ENCODE peak calls at places on chromosomes 3 and 15, in ten cellular contexts. E is right lobe of liver; S is adrenal gland; Z is pancreas; L is aorta; H is CD8-positive, alpha-beta T cell; Q is uterus; U is upper lobe of right lung; G is cardiac muscle cell; M is adipocyte. T is an unnamed sample.
A peak's percentile ranks its signal among the peaks of the same experiment; 100 is the strongest.

GRCh38 chr15:92545996-92546395 is 109.6 kb downstream of the FAM174B start:
- DNase-seq in E (no peak), S (no peak), Z (no peak), L (no peak), H (no peak), Q (no peak), U (no peak), G (no peak), M (no peak), T (no peak)

GRCh38 chr15:45521596-45522167 is 873 bp downstream of the SLC30A4 start:
- DNase-seq in E (no peak), S (no peak), Z (peak; percentile 15), L (no peak), H (no peak), Q (no peak), U (no peak), G (peak; percentile 4), M (peak; percentile 25), T (no peak)

GRCh38 chr3:53243165-53243564 is 12.7 kb downstream of the TKT start:
- DNase-seq in E (no peak), S (peak; percentile 62), Z (no peak), L (no peak), H (no peak), Q (no peak), U (peak; percentile 73), G (peak; percentile 35), M (peak; percentile 69), T (peak; percentile 40)

GRCh38 chr3:79039192-79039591 is 728.6 kb downstream of the ROBO1 start:
- DNase-seq in E (no peak), S (no peak), Z (no peak), L (no peak), H (no peak), Q (no peak), U (no peak), G (no peak), M (peak; percentile 54), T (no peak)

GRCh38 chr15:37084602-37085001 is 15.7 kb downstream of the MEIS2 start:
- DNase-seq in E (no peak), S (no peak), Z (no peak), L (no peak), H (no peak), Q (no peak), U (no peak), G (no peak), M (no peak), T (no peak)

GRCh38 chr15:74812533-74812932 is at the start of gene LMAN1L:
- DNase-seq in E (peak; percentile 12), S (no peak), Z (no peak), L (no peak), H (no peak), Q (no peak), U (no peak), G (no peak), M (no peak), T (no peak)

GRCh38 chr15:86197770-86198169 is 118.1 kb downstream of the AGBL1 start:
- DNase-seq in E (no peak), S (peak; percentile 74), Z (no peak), L (no peak), H (no peak), Q (no peak), U (no peak), G (no peak), M (no peak), T (no peak)

GRCh38 chr3:138559134-138559533 is 34.9 kb downstream of the CEP70 start:
- DNase-seq in E (no peak), S (no peak), Z (no peak), L (no peak), H (no peak), Q (no peak), U (no peak), G (no peak), M (no peak), T (no peak)

GRCh38 chr15:35533130-35534110 is 12.5 kb downstream of the DPH6 start:
- DNase-seq in E (no peak), S (no peak), Z (no peak), L (no peak), H (no peak), Q (no peak), U (no peak), G (no peak), M (peak; percentile 11), T (no peak)

GRCh38 chr15:25678498-25678865 is 184.6 kb downstream of the ATP10A start:
- DNase-seq in E (no peak), S (no peak), Z (no peak), L (no peak), H (no peak), Q (no peak), U (no peak), G (no peak), M (no peak), T (no peak)

GRCh38 chr3:118900737-118901525 is 133.7 kb downstream of the IGSF11 start:
- DNase-seq in E (no peak), S (no peak), Z (peak; percentile 20), L (no peak), H (no peak), Q (no peak), U (no peak), G (no peak), M (no peak), T (no peak)

GRCh38 chr15:33125883-33126535 is 68.5 kb downstream of the FMN1 start:
- DNase-seq in E (no peak), S (no peak), Z (no peak), L (no peak), H (no peak), Q (no peak), U (no peak), G (no peak), M (no peak), T (no peak)

GRCh38 chr15:96415513-96416217 is 85.2 kb downstream of the NR2F2 start:
- DNase-seq in E (no peak), S (no peak), Z (no peak), L (no peak), H (no peak), Q (no peak), U (no peak), G (no peak), M (no peak), T (no peak)
- H3K4me3 ChIP-seq in E (no peak overlapping the region), S (peak overlapping the region; percentile 41), Z (no peak overlapping the region), L (no peak overlapping the region), H (no peak overlapping the region), Q (no peak overlapping the region), U (no peak overlapping the region), G (no peak overlapping the region), M (no peak overlapping the region), T (no peak overlapping the region)

GRCh38 chr3:183500349-183500748 is 55.2 kb downstream of the KLHL6 start:
- DNase-seq in E (no peak), S (no peak), Z (no peak), L (no peak), H (no peak), Q (no peak), U (no peak), G (no peak), M (no peak), T (no peak)
- H3K36me3 ChIP-seq in E (no peaks in the 10 kb centered on the region), S (no peaks in the 10 kb centered on the region), Z (no peaks in the 10 kb centered on the region), L (no peaks in the 10 kb centered on the region), H (peaks cover 18% of the 10 kb centered on the region), Q (no peaks in the 10 kb centered on the region), U (no peaks in the 10 kb centered on the region), G (no peaks in the 10 kb centered on the region), M (no peaks in the 10 kb centered on the region), T (no peaks in the 10 kb centered on the region)

GRCh38 chr3:17742092-17742836 is at the start of gene TBC1D5:
- DNase-seq in E (peak; percentile 98), S (peak; percentile 97), Z (peak; percentile 97), L (peak; percentile 98), H (peak; percentile 86), Q (peak; percentile 96), U (peak; percentile 99), G (peak; percentile 98), M (peak; percentile 99), T (peak; percentile 92)

GRCh38 chr3:17744693-17745092 is 2.3 kb upstream of the TBC1D5 start:
- DNase-seq in E (no peak), S (no peak), Z (no peak), L (no peak), H (no peak), Q (no peak), U (no peak), G (no peak), M (no peak), T (no peak)

GRCh38 chr3:17745301-17745700 is 2.9 kb upstream of the TBC1D5 start:
- DNase-seq in E (no peak), S (no peak), Z (no peak), L (no peak), H (no peak), Q (no peak), U (no peak), G (no peak), M (no peak), T (no peak)

GRCh38 chr3:17742837-17743659 is 617 bp upstream of the TBC1D5 start:
- DNase-seq in E (no peak), S (no peak), Z (no peak), L (no peak), H (no peak), Q (no peak), U (no peak), G (no peak), M (no peak), T (no peak)

GRCh38 chr3:17743660-17743995 is 1.2 kb upstream of the TBC1D5 start:
- DNase-seq in E (no peak), S (no peak), Z (no peak), L (no peak), H (no peak), Q (no peak), U (no peak), G (no peak), M (no peak), T (no peak)
- H3K4me3 ChIP-seq in E (no peak overlapping the region), S (no peak overlapping the region), Z (no peak overlapping the region), L (no peak overlapping the region), H (no peak overlapping the region), Q (no peak overlapping the region), U (peak overlapping the region; percentile 94), G (peak overlapping the region; percentile 86), M (peak overlapping the region; percentile 87), T (no peak overlapping the region)

GRCh38 chr15:79322306-79322705 is 11.4 kb downstream of the TMED3 start:
- DNase-seq in E (no peak), S (no peak), Z (no peak), L (no peak), H (no peak), Q (no peak), U (no peak), G (no peak), M (no peak), T (no peak)

GRCh38 chr15:79321876-79322275 is 11.0 kb downstream of the TMED3 start:
- DNase-seq in E (no peak), S (no peak), Z (no peak), L (no peak), H (no peak), Q (no peak), U (no peak), G (no peak), M (no peak), T (no peak)

GRCh38 chr15:79322945-79323344 is 12.0 kb downstream of the TMED3 start:
- DNase-seq in E (no peak), S (no peak), Z (no peak), L (no peak), H (no peak), Q (no peak), U (no peak), G (no peak), M (no peak), T (no peak)
- H3K36me3 ChIP-seq in E (no peaks in the 10 kb centered on the region), S (peaks cover 23% of the 10 kb centered on the region), Z (peaks cover 7% of the 10 kb centered on the region), L (peaks cover 26% of the 10 kb centered on the region), H (peaks cover 37% of the 10 kb centered on the region), Q (no peaks in the 10 kb centered on the region), U (peaks cover 23% of the 10 kb centered on the region), G (peaks cover 16% of the 10 kb centered on the region), M (peaks cover 62% of the 10 kb centered on the region), T (peaks cover 62% of the 10 kb centered on the region)

GRCh38 chr3:197428961-197429360 is 126.8 kb downstream of the BDH1 start:
- DNase-seq in E (no peak), S (no peak), Z (no peak), L (no peak), H (no peak), Q (no peak), U (no peak), G (no peak), M (no peak), T (no peak)
- H3K4me3 ChIP-seq in E (no peak overlapping the region), S (peak overlapping the region; percentile 2), Z (no peak overlapping the region), L (no peak overlapping the region), H (no peak overlapping the region), Q (no peak overlapping the region), U (no peak overlapping the region), G (no peak overlapping the region), M (no peak overlapping the region), T (no peak overlapping the region)